ENCODE peak calls at places on chromosome 4, in seven cellular contexts. One of them, this sample, is unnamed.

GRCh38 chr4:68732653-68733466 is 62.4 kb upstream of the UGT2B15 start:
- DNase-seq in CD4-positive, alpha-beta T cell: no peak
- DNase-seq in activated CD4-positive, CD25-positive, alpha-beta regulatory T cell: no peak
- DNase-seq in AG08396: no peak
- DNase-seq in hippocampal formation: no peak
- DNase-seq in endothelial cell: no peak
- DNase-seq in brain microvascular endothelial cell: no peak
- DNase-seq in this sample: no peak

GRCh38 chr4:125187621-125188176 is 127.1 kb upstream of the FAT4 start:
- DNase-seq in CD4-positive, alpha-beta T cell: no peak
- DNase-seq in activated CD4-positive, CD25-positive, alpha-beta regulatory T cell: no peak
- DNase-seq in AG08396: no peak
- DNase-seq in hippocampal formation: no peak
- DNase-seq in endothelial cell: no peak
- DNase-seq in brain microvascular endothelial cell: no peak
- DNase-seq in this sample: no peak

GRCh38 chr4:173367285-173367684 is 3.5 kb upstream of the SAP30 start:
- DNase-seq in CD4-positive, alpha-beta T cell: no peak
- DNase-seq in activated CD4-positive, CD25-positive, alpha-beta regulatory T cell: no peak
- DNase-seq in AG08396: no peak
- DNase-seq in hippocampal formation: no peak
- DNase-seq in endothelial cell: no peak
- DNase-seq in brain microvascular endothelial cell: no peak
- DNase-seq in this sample: no peak

GRCh38 chr4:76305033-76305687 is 1.4 kb upstream of the STBD1 start:
- DNase-seq in CD4-positive, alpha-beta T cell: no peak
- DNase-seq in activated CD4-positive, CD25-positive, alpha-beta regulatory T cell: no peak
- DNase-seq in AG08396: no peak
- DNase-seq in hippocampal formation: no peak
- DNase-seq in endothelial cell: no peak
- DNase-seq in brain microvascular endothelial cell: no peak
- DNase-seq in this sample: no peak

GRCh38 chr4:82621212-82621611 is 59.4 kb upstream of the TMEM150C start:
- DNase-seq in CD4-positive, alpha-beta T cell: no peak
- DNase-seq in activated CD4-positive, CD25-positive, alpha-beta regulatory T cell: no peak
- DNase-seq in AG08396: no peak
- DNase-seq in hippocampal formation: no peak
- DNase-seq in endothelial cell: no peak
- DNase-seq in brain microvascular endothelial cell: no peak
- DNase-seq in this sample: no peak

GRCh38 chr4:101205878-101206277 is 141.4 kb downstream of the PPP3CA start:
- DNase-seq in CD4-positive, alpha-beta T cell: peak; percentile 4
- DNase-seq in activated CD4-positive, CD25-positive, alpha-beta regulatory T cell: peak; percentile 2
- DNase-seq in AG08396: no peak
- DNase-seq in hippocampal formation: no peak
- DNase-seq in endothelial cell: no peak
- DNase-seq in brain microvascular endothelial cell: peak; percentile 73
- DNase-seq in this sample: no peak

GRCh38 chr4:181959121-181959520 is 284.1 kb upstream of the TENM3 start:
- DNase-seq in CD4-positive, alpha-beta T cell: no peak
- DNase-seq in activated CD4-positive, CD25-positive, alpha-beta regulatory T cell: no peak
- DNase-seq in AG08396: peak; percentile 53
- DNase-seq in hippocampal formation: no peak
- DNase-seq in endothelial cell: no peak
- DNase-seq in brain microvascular endothelial cell: peak; percentile 93
- DNase-seq in this sample: no peak

GRCh38 chr4:125432078-125432477 is 117.3 kb downstream of the FAT4 start:
- DNase-seq in CD4-positive, alpha-beta T cell: no peak
- DNase-seq in activated CD4-positive, CD25-positive, alpha-beta regulatory T cell: no peak
- DNase-seq in AG08396: peak; percentile 6
- DNase-seq in hippocampal formation: peak; percentile 15
- DNase-seq in endothelial cell: peak; percentile 13
- DNase-seq in brain microvascular endothelial cell: peak; percentile 29
- DNase-seq in this sample: peak; percentile 33

GRCh38 chr4:147793973-147794690 is 62.2 kb downstream of the ARHGAP10 start:
- DNase-seq in CD4-positive, alpha-beta T cell: no peak
- DNase-seq in activated CD4-positive, CD25-positive, alpha-beta regulatory T cell: no peak
- DNase-seq in AG08396: no peak
- DNase-seq in hippocampal formation: no peak
- DNase-seq in endothelial cell: no peak
- DNase-seq in brain microvascular endothelial cell: no peak
- DNase-seq in this sample: no peak

GRCh38 chr4:8101213-8101781 is 57.3 kb downstream of the ABLIM2 start:
- DNase-seq in CD4-positive, alpha-beta T cell: no peak
- DNase-seq in activated CD4-positive, CD25-positive, alpha-beta regulatory T cell: no peak
- DNase-seq in AG08396: no peak
- DNase-seq in hippocampal formation: no peak
- DNase-seq in endothelial cell: no peak
- DNase-seq in brain microvascular endothelial cell: no peak
- DNase-seq in this sample: no peak

GRCh38 chr4:100093091-100093866 is 97.0 kb downstream of the DDIT4L start:
- DNase-seq in CD4-positive, alpha-beta T cell: peak; percentile 73
- DNase-seq in activated CD4-positive, CD25-positive, alpha-beta regulatory T cell: peak; percentile 50
- DNase-seq in AG08396: peak; percentile 75
- DNase-seq in hippocampal formation: peak; percentile 34
- DNase-seq in endothelial cell: peak; percentile 78
- DNase-seq in brain microvascular endothelial cell: peak; percentile 86
- DNase-seq in this sample: peak; percentile 60

GRCh38 chr4:42767669-42768068 is 110.8 kb upstream of the ATP8A1 start:
- DNase-seq in CD4-positive, alpha-beta T cell: no peak
- DNase-seq in activated CD4-positive, CD25-positive, alpha-beta regulatory T cell: no peak
- DNase-seq in AG08396: no peak
- DNase-seq in hippocampal formation: no peak
- DNase-seq in endothelial cell: no peak
- DNase-seq in brain microvascular endothelial cell: no peak
- DNase-seq in this sample: no peak

GRCh38 chr4:74152841-74153240 is 5.1 kb upstream of the MTHFD2L start:
- DNase-seq in CD4-positive, alpha-beta T cell: no peak
- DNase-seq in activated CD4-positive, CD25-positive, alpha-beta regulatory T cell: no peak
- DNase-seq in AG08396: no peak
- DNase-seq in hippocampal formation: no peak
- DNase-seq in endothelial cell: no peak
- DNase-seq in brain microvascular endothelial cell: no peak
- DNase-seq in this sample: no peak

GRCh38 chr4:56906534-56906933 is 1.2 kb upstream of the REST start:
- DNase-seq in CD4-positive, alpha-beta T cell: no peak
- DNase-seq in activated CD4-positive, CD25-positive, alpha-beta regulatory T cell: no peak
- DNase-seq in AG08396: no peak
- DNase-seq in hippocampal formation: no peak
- DNase-seq in endothelial cell: no peak
- DNase-seq in brain microvascular endothelial cell: no peak
- DNase-seq in this sample: no peak

GRCh38 chr4:39469429-39470077 is 10.7 kb downstream of the LIAS start:
- DNase-seq in CD4-positive, alpha-beta T cell: no peak
- DNase-seq in activated CD4-positive, CD25-positive, alpha-beta regulatory T cell: no peak
- DNase-seq in AG08396: peak; percentile 60
- DNase-seq in hippocampal formation: no peak
- DNase-seq in endothelial cell: peak; percentile 41
- DNase-seq in brain microvascular endothelial cell: peak; percentile 81
- DNase-seq in this sample: peak; percentile 68

GRCh38 chr4:10371869-10372471 is 85.3 kb downstream of the ZNF518B start:
- DNase-seq in CD4-positive, alpha-beta T cell: no peak
- DNase-seq in activated CD4-positive, CD25-positive, alpha-beta regulatory T cell: no peak
- DNase-seq in AG08396: no peak
- DNase-seq in hippocampal formation: no peak
- DNase-seq in endothelial cell: no peak
- DNase-seq in brain microvascular endothelial cell: peak; percentile 5
- DNase-seq in this sample: peak; percentile 25

GRCh38 chr4:80309301-80310004 is 26.1 kb upstream of the CFAP299 start:
- DNase-seq in CD4-positive, alpha-beta T cell: no peak
- DNase-seq in activated CD4-positive, CD25-positive, alpha-beta regulatory T cell: no peak
- DNase-seq in AG08396: peak; percentile 72
- DNase-seq in hippocampal formation: no peak
- DNase-seq in endothelial cell: no peak
- DNase-seq in brain microvascular endothelial cell: peak; percentile 89
- DNase-seq in this sample: no peak

GRCh38 chr4:68406479-68406859 is 40.8 kb upstream of the TMPRSS11E start:
- DNase-seq in CD4-positive, alpha-beta T cell: no peak
- DNase-seq in activated CD4-positive, CD25-positive, alpha-beta regulatory T cell: no peak
- DNase-seq in AG08396: no peak
- DNase-seq in hippocampal formation: no peak
- DNase-seq in endothelial cell: no peak
- DNase-seq in brain microvascular endothelial cell: no peak
- DNase-seq in this sample: no peak

GRCh38 chr4:22434895-22435294 is 81.0 kb downstream of the ADGRA3 start:
- DNase-seq in CD4-positive, alpha-beta T cell: no peak
- DNase-seq in activated CD4-positive, CD25-positive, alpha-beta regulatory T cell: no peak
- DNase-seq in AG08396: peak; percentile 31
- DNase-seq in hippocampal formation: peak; percentile 6
- DNase-seq in endothelial cell: peak; percentile 54
- DNase-seq in brain microvascular endothelial cell: peak; percentile 54
- DNase-seq in this sample: peak; percentile 20

GRCh38 chr4:159764343-159764952 is 661.6 kb downstream of the RAPGEF2 start:
- DNase-seq in CD4-positive, alpha-beta T cell: no peak
- DNase-seq in activated CD4-positive, CD25-positive, alpha-beta regulatory T cell: no peak
- DNase-seq in AG08396: peak; percentile 5
- DNase-seq in hippocampal formation: peak; percentile 1
- DNase-seq in endothelial cell: peak; percentile 50
- DNase-seq in brain microvascular endothelial cell: peak; percentile 70
- DNase-seq in this sample: peak; percentile 50